ENCODE peak calls at places on chromosomes 1 and 21, in five cellular contexts. H is cardiac muscle cell, K is tibial artery, P is kidney epithelial cell, I is BJ. V is an unnamed sample.

GRCh38 chr1:247845011-247845692 is 3.5 kb upstream of the OR11L1 start:
- DNase-seq in I (no peak), H (no peak), P (no peak), K (no peak), V (no peak)

GRCh38 chr1:230167419-230167852 is 100.4 kb downstream of the GALNT2 start:
- DNase-seq in K (no peak), I (no peak), H (peak), P (no peak), V (no peak)

GRCh38 chr1:22318279-22318983 is 133.2 kb upstream of the ZBTB40 start:
- DNase-seq in H (peak), K (no peak), P (no peak), I (no peak), V (no peak)

GRCh38 chr1:230972855-230973271 is 5.8 kb downstream of the TTC13 start:
- DNase-seq in I (no peak), P (no peak), K (no peak), H (no peak), V (no peak)

GRCh38 chr21:44730951-44731579 is 19.7 kb upstream of the TSPEAR start:
- DNase-seq in P (no peak), I (no peak), H (no peak), K (no peak), V (no peak)

GRCh38 chr1:229156819-229157218 is 114.1 kb upstream of the RAB4A start:
- DNase-seq in K (peak), I (no peak), P (no peak), H (peak), V (peak)

GRCh38 chr1:218878369-218878768 is 295.3 kb upstream of the LYPLAL1 start:
- DNase-seq in K (no peak), P (no peak), H (no peak), I (no peak), V (no peak)

GRCh38 chr1:3369437-3370076 is 84.9 kb upstream of the ARHGEF16 start:
- DNase-seq in K (peak), P (no peak), H (no peak), I (peak), V (no peak)

GRCh38 chr1:41280189-41281032 is 38.3 kb upstream of the SCMH1 start:
- DNase-seq in I (no peak), K (no peak), H (peak), P (no peak), V (no peak)

GRCh38 chr1:62995173-62995572 is 211.2 kb downstream of the ATG4C start:
- DNase-seq in I (no peak), P (no peak), K (no peak), H (no peak), V (no peak)

GRCh38 chr1:48329905-48330304 is 107.4 kb downstream of the SLC5A9 start:
- DNase-seq in I (no peak), H (no peak), P (no peak), K (no peak), V (no peak)

GRCh38 chr1:234371414-234371813 is 1.8 kb upstream of the COA6 start:
- DNase-seq in K (no peak), P (no peak), I (no peak), H (no peak), V (peak)

GRCh38 chr1:119485246-119485645 is 21.8 kb upstream of the HSD3B1 start:
- DNase-seq in I (no peak), K (no peak), P (no peak), H (no peak), V (no peak)

GRCh38 chr1:184061396-184062003 is 10.0 kb downstream of the TSEN15 start:
- DNase-seq in P (peak), H (peak), I (no peak), K (no peak), V (no peak)

V was measured in LNCaP clone FGC.